ENCODE peak calls at places on chromosomes 16 and 17, in four cellular contexts. B is H54; S is prostate gland; Z is stimulated activated CD4-positive, alpha-beta T cell treated with anti-CD3 and anti-CD28 coated beads, Interleukin-15, amount 100 ng/mL, for 24 hours. G is an unnamed sample.

GRCh38 chr16:15958703-15959348 is 9.4 kb downstream of the ABCC1 start:
- DNase-seq in B (no peak), S (no peak), Z (no peak), G (no peak)

GRCh38 chr17:66747561-66748275 is 87.2 kb upstream of the CACNG5 start:
- DNase-seq in B (peak), S (no peak), Z (no peak), G (no peak)

GRCh38 chr16:12502671-12503070 is 301.0 kb downstream of the CPPED1 start:
- DNase-seq in B (no peak), S (no peak), Z (no peak), G (no peak)

GRCh38 chr17:81870155-81870977 is 771 bp downstream of the ARHGDIA start:
- DNase-seq in B (no peak), S (no peak), Z (peak), G (peak)

GRCh38 chr16:49700928-49701685 is 154.8 kb downstream of the ZNF423 start:
- DNase-seq in B (no peak), S (no peak), Z (no peak), G (no peak)

GRCh38 chr16:2429037-2429770 is at the start of gene CCNF:
- DNase-seq in B (peak), S (peak), Z (peak), G (peak)

GRCh38 chr17:81116704-81117103 is 48.6 kb upstream of the PVALEF start:
- DNase-seq in B (no peak), S (no peak), Z (no peak), G (no peak)

GRCh38 chr17:8447816-8448215 is 12.1 kb downstream of the NDEL1 start:
- DNase-seq in B (no peak), S (no peak), Z (no peak), G (no peak)

GRCh38 chr17:72111374-72111773 is 9.4 kb upstream of the SOX9 start:
- DNase-seq in B (no peak), S (no peak), Z (no peak), G (no peak)

GRCh38 chr17:17700251-17700969 is 19.2 kb downstream of the RAI1 start:
- DNase-seq in B (no peak), S (no peak), Z (no peak), G (no peak)

GRCh38 chr16:15518412-15519351 is 84.3 kb downstream of the BMERB1 start:
- DNase-seq in B (no peak), S (no peak), Z (no peak), G (no peak)

GRCh38 chr17:65963179-65963578 is 228.8 kb downstream of the CEP112 start:
- DNase-seq in B (no peak), S (no peak), Z (no peak), G (no peak)

GRCh38 chr17:19383681-19384470 is 3.1 kb downstream of the MFAP4 start:
- DNase-seq in B (no peak), S (no peak), Z (no peak), G (no peak)

GRCh38 chr16:82404586-82405315 is 222.0 kb upstream of the CDH13 start:
- DNase-seq in B (no peak), S (no peak), Z (no peak), G (no peak)

GRCh38 chr16:24728891-24729242 is 584 bp upstream of the TNRC6A start:
- DNase-seq in B (no peak), S (no peak), Z (peak), G (no peak)

GRCh38 chr17:41308251-41308917 is 725 bp downstream of the KRTAP16-1 start:
- DNase-seq in B (no peak), S (peak), Z (peak), G (no peak)

GRCh38 chr16:2015947-2016208 is 3.7 kb upstream of the NPW start:
- DNase-seq in B (no peak), S (no peak), Z (no peak), G (no peak)

GRCh38 chr16:65445313-65446260 is 323.7 kb upstream of the CDH11 start:
- DNase-seq in B (no peak), S (no peak), Z (no peak), G (no peak)

GRCh38 chr17:55830210-55830609 is 79.4 kb downstream of the PCTP start:
- DNase-seq in B (no peak), S (no peak), Z (no peak), G (no peak)

GRCh38 chr17:63381101-63381729 is 64.9 kb downstream of the CYB561 start:
- DNase-seq in B (no peak), S (no peak), Z (no peak), G (peak)

GRCh38 chr17:49647256-49647585 is 30.7 kb downstream of the SPOP start:
- DNase-seq in B (no peak), S (no peak), Z (no peak), G (no peak)

GRCh38 chr16:87044031-87044380 is 273.2 kb downstream of the C16orf95 start:
- DNase-seq in B (peak), S (no peak), Z (no peak), G (no peak)

GRCh38 chr17:68319420-68320162 is 28.3 kb downstream of the ARSG start:
- DNase-seq in B (no peak), S (no peak), Z (no peak), G (no peak)

GRCh38 chr17:80071116-80071980 is 30.0 kb upstream of the GAA start:
- DNase-seq in B (peak), S (peak), Z (no peak), G (no peak)

GRCh38 chr16:67767953-67768352 is 38.4 kb downstream of the RANBP10 start:
- DNase-seq in B (no peak), S (no peak), Z (no peak), G (no peak)

GRCh38 chr16:9159839-9160550 is 68.6 kb downstream of the HAPSTR1 start:
- DNase-seq in B (peak), S (peak), Z (peak), G (peak)

G was measured in K562.